ENCODE peak calls at places on chromosome 6, in four cellular contexts. One of them, this sample, is unnamed.

GRCh38 chr6:68126089-68126749 is 508.9 kb upstream of the ADGRB3 start:
- DNase-seq in GM12878: peak; percentile 26
- DNase-seq in HepG2: no peak
- DNase-seq in K562: no peak
- DNase-seq in this sample: no peak

GRCh38 chr6:160714731-160715130 is 12.7 kb downstream of the PLG start:
- DNase-seq in GM12878: no peak
- DNase-seq in HepG2: no peak
- DNase-seq in K562: no peak
- DNase-seq in this sample: no peak

GRCh38 chr6:140677781-140678528 is 1303.5 kb upstream of the CITED2 start:
- DNase-seq in GM12878: no peak
- DNase-seq in HepG2: no peak
- DNase-seq in K562: no peak
- DNase-seq in this sample: no peak

GRCh38 chr6:167079853-167080297 is 43.0 kb upstream of the CCR6 start:
- DNase-seq in GM12878: peak; percentile 93
- DNase-seq in HepG2: no peak
- DNase-seq in K562: no peak
- DNase-seq in this sample: no peak

GRCh38 chr6:68990313-68990712 is 355.2 kb downstream of the ADGRB3 start:
- DNase-seq in GM12878: no peak
- DNase-seq in HepG2: no peak
- DNase-seq in K562: no peak
- DNase-seq in this sample: no peak

GRCh38 chr6:69216127-69216526 is 580.7 kb downstream of the LMBRD1 start:
- DNase-seq in GM12878: no peak
- DNase-seq in HepG2: no peak
- DNase-seq in K562: no peak
- DNase-seq in this sample: no peak

GRCh38 chr6:11878735-11879134 is 100.1 kb upstream of the ADTRP start:
- DNase-seq in GM12878: no peak
- DNase-seq in HepG2: no peak
- DNase-seq in K562: no peak
- DNase-seq in this sample: no peak

GRCh38 chr6:110310861-110311446 is 47.2 kb downstream of the METTL24 start:
- DNase-seq in GM12878: no peak
- DNase-seq in HepG2: no peak
- DNase-seq in K562: no peak
- DNase-seq in this sample: no peak

GRCh38 chr6:152531659-152532058 is 105.5 kb downstream of the SYNE1 start:
- DNase-seq in GM12878: no peak
- DNase-seq in HepG2: no peak
- DNase-seq in K562: no peak
- DNase-seq in this sample: no peak

GRCh38 chr6:11805259-11806053 is 26.9 kb upstream of the ADTRP start:
- DNase-seq in GM12878: no peak
- DNase-seq in HepG2: no peak
- DNase-seq in K562: peak; percentile 84
- DNase-seq in this sample: no peak

GRCh38 chr6:27426045-27426620 is 37.6 kb downstream of the ZNF391 start:
- DNase-seq in GM12878: no peak
- DNase-seq in HepG2: no peak
- DNase-seq in K562: no peak
- DNase-seq in this sample: no peak

GRCh38 chr6:15593798-15594197 is 69.0 kb downstream of the DTNBP1 start:
- DNase-seq in GM12878: no peak
- DNase-seq in HepG2: no peak
- DNase-seq in K562: no peak
- DNase-seq in this sample: no peak

GRCh38 chr6:27295301-27296079 is 16.6 kb downstream of the POM121L2 start:
- DNase-seq in GM12878: no peak
- DNase-seq in HepG2: peak; percentile 79
- DNase-seq in K562: peak; percentile 78
- DNase-seq in this sample: no peak

GRCh38 chr6:19204445-19204844 is 632.7 kb upstream of the ID4 start:
- DNase-seq in GM12878: no peak
- DNase-seq in HepG2: no peak
- DNase-seq in K562: no peak
- DNase-seq in this sample: no peak

GRCh38 chr6:130958468-130958867 is 104.6 kb downstream of the EPB41L2 start:
- DNase-seq in GM12878: no peak
- DNase-seq in HepG2: no peak
- DNase-seq in K562: no peak
- DNase-seq in this sample: no peak

GRCh38 chr6:108872001-108872974 is 24.1 kb downstream of the ARMC2 start:
- DNase-seq in GM12878: no peak
- DNase-seq in HepG2: no peak
- DNase-seq in K562: no peak
- DNase-seq in this sample: no peak

GRCh38 chr6:35343092-35343834 is 905 bp downstream of the PPARD start:
- DNase-seq in GM12878: no peak
- DNase-seq in HepG2: no peak
- DNase-seq in K562: peak; percentile 80
- DNase-seq in this sample: no peak

GRCh38 chr6:139654888-139655782 is 280.7 kb upstream of the CITED2 start:
- DNase-seq in GM12878: no peak
- DNase-seq in HepG2: peak; percentile 8
- DNase-seq in K562: no peak
- DNase-seq in this sample: no peak

GRCh38 chr6:52286798-52287432 is 2.4 kb upstream of the MCM3 start:
- DNase-seq in GM12878: no peak
- DNase-seq in HepG2: peak; percentile 89
- DNase-seq in K562: peak; percentile 72
- DNase-seq in this sample: peak; percentile 60

GRCh38 chr6:138036111-138036510 is 71.1 kb downstream of the PERP start:
- DNase-seq in GM12878: no peak
- DNase-seq in HepG2: no peak
- DNase-seq in K562: no peak
- DNase-seq in this sample: no peak

GRCh38 chr6:112931835-112932234 is 584.7 kb downstream of the RFPL4B start:
- DNase-seq in GM12878: no peak
- DNase-seq in HepG2: no peak
- DNase-seq in K562: no peak
- DNase-seq in this sample: no peak

GRCh38 chr6:1940381-1940780 is 305.0 kb downstream of the GMDS start:
- DNase-seq in GM12878: peak; percentile 33
- DNase-seq in HepG2: no peak
- DNase-seq in K562: no peak
- DNase-seq in this sample: no peak

DNA sequence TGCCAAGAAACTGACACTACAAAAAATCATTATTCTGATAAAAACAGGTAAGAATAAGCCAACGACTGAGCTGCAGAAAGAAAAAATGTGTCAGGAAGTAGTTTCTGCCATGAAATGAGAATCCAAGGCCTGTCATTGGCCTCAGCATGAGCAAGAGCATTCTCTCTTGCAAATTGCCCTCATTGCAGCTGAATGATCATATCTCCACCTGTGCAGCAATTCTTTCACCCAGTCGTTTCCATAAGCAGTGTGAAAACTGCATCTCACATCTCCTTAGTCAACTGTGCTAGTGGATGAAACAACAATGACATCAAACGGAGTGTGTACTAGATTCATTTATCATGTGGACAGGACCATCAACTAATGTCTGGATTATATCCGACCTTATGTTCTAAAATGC is 88.2 kb upstream of the STXBP5 start:
- DNase-seq in GM12878: no peak
- DNase-seq in HepG2: no peak
- DNase-seq in K562: no peak
- DNase-seq in this sample: no peak
- TF ChIP-seq REST in GM12878: no peak
- TF ChIP-seq REST in HepG2: no peak
- TF ChIP-seq REST in K562: no peak
- TF ChIP-seq REST in this sample: no peak

DNA sequence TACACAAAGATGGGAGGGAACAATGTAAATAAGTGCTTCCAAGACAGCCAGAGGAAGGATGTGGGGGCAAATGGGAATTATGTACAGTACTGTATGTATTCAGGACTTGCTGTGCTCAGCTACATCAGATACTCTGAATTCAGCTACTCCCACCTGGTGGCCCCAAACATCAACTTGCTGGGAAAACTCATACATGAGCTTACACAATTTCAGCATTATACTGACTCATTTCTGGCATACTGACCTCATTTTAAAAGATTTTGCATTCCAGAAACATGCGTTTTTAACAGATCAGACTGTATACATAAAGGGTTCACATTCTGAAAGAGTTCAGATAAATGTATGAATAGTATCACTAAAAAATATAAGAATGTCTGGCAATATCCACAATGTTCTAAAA is 59.7 kb downstream of the GPX5 start:
- DNase-seq in GM12878: no peak
- DNase-seq in HepG2: peak; percentile 55
- DNase-seq in K562: no peak
- DNase-seq in this sample: no peak
- TF ChIP-seq BHLHE40 in GM12878: no peak
- TF ChIP-seq BHLHE40 in HepG2: no peak
- TF ChIP-seq BHLHE40 in K562: no peak
- TF ChIP-seq BHLHE40 in this sample: no peak

GRCh38 chr6:87181903-87182302 is 26.5 kb downstream of the ZNF292 start:
- DNase-seq in GM12878: no peak
- DNase-seq in HepG2: no peak
- DNase-seq in K562: no peak
- DNase-seq in this sample: no peak
- TF ChIP-seq RFX5 in GM12878: no peak
- TF ChIP-seq RFX5 in HepG2: no peak
- TF ChIP-seq RFX5 in K562: no peak
- TF ChIP-seq RFX5 in this sample: no peak

GRCh38 chr6:118697554-118697953 is 46.2 kb upstream of the CEP85L start:
- DNase-seq in GM12878: no peak
- DNase-seq in HepG2: no peak
- DNase-seq in K562: no peak
- DNase-seq in this sample: no peak

GRCh38 chr6:118696262-118696661 is 44.9 kb upstream of the CEP85L start:
- DNase-seq in GM12878: no peak
- DNase-seq in HepG2: no peak
- DNase-seq in K562: no peak
- DNase-seq in this sample: no peak

DNA sequence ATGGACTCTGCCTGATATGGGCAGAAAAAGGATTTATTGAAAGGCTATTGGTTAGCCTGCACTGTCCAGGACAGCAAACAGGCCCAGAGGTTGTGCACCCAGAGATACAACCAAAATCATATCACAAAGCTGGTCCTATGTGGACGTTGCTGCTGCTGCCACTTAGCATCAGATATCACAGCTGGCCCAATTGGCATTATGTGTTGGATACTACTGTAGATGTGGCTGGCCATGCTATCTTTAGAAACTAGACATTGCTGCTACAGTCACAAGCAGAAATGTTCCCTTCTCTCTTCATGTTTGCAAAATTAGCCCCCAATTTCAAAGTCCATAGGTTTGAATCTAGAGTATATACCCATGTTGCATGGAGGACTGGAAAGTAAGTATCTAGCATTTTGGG is 42.2 kb upstream of the CEP85L start:
- DNase-seq in GM12878: no peak
- DNase-seq in HepG2: no peak
- DNase-seq in K562: no peak
- DNase-seq in this sample: no peak
- TF ChIP-seq REST in GM12878: no peak
- TF ChIP-seq REST in HepG2: no peak
- TF ChIP-seq REST in K562: no peak
- TF ChIP-seq REST in this sample: no peak

DNA sequence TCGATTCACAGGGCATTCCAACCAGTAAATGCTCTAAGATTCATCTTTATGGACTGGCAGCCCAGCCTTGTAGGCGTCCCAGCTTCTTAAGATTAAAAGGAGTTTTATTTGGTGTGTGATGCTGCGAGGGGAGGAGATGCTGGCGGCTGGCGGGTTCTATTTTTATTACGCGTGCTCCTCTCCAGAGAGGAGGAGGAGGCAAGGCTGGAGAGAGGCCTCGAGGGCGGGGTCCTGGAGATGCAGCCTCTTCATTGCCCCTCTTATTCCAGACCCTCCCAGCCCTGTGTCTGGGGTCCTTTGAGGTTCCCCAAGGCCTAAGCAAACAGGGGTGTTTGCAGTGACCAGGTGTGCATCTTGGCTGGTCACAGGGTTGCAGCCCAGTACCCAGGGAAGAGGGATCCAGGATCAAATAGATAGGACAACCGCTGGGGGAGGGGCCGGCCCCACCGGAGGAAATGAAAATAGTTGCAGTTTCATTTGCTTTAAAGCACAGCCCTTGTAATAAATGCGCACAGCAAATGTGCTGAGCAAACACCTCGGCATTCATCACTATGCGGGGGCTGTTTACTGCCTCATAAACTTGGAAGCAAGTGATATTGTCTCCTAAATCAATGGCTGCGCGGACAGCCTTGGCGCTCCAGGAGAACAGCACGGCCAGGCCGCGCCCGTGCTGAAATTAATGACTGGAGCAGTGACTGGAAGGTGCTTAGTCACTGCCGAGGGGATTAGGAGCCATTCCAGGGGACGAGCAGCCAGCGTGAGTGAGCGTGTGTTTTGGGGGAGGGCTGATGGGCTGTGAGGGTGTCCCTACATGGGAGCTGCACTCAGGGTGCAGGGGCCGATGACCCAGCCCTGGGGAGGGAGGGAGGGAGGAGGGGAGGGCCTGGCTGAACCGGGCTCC is 83.0 kb downstream of the TMEM242 start:
- DNase-seq in GM12878: no peak
- DNase-seq in HepG2: peak; percentile 37
- DNase-seq in K562: peak; percentile 91
- DNase-seq in this sample: no peak
- TF ChIP-seq BHLHE40 in GM12878: no peak
- TF ChIP-seq BHLHE40 in HepG2: no peak
- TF ChIP-seq BHLHE40 in K562: peak; percentile 86
- TF ChIP-seq BHLHE40 in this sample: no peak

DNA sequence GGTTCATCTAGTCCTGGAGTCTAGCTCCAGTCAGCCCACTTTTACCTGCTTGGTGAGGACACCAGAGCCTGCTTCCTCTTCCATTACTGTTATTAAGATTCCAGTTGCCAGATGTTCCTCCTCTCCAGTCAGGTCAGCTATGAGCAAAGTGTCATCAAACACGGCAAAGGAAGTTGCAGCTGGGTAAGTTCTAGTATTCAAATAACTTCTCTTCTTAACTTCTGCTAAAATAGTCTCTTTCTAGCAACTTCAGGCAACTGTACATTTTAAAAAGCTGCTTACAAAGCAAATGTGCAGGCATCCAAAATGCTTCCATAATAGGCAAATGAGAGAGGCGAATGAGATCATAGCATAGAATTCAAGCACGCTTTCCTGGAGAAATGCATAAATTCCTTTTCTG is 18.4 kb upstream of the MRPS18A start:
- DNase-seq in GM12878: no peak
- DNase-seq in HepG2: no peak
- DNase-seq in K562: no peak
- DNase-seq in this sample: no peak
- TF ChIP-seq RFX5 in GM12878: no peak
- TF ChIP-seq RFX5 in HepG2: no peak
- TF ChIP-seq RFX5 in K562: no peak
- TF ChIP-seq RFX5 in this sample: no peak